ENCODE peak calls at places on chromosomes 5 and 9, in ten cellular contexts. V is DND-41; K is astrocyte of the cerebellum; Q is fibroblast of mammary gland; T is HepG2; S is kidney; E is CD8-positive, alpha-beta memory T cell; O is tibial artery; G is aorta; C is GM23248. H is an unnamed sample.

GRCh38 chr5:32098806-32099435 is 75.2 kb downstream of the GOLPH3 start:
- DNase-seq in V (no peak), K (no peak), Q (no peak), T (no peak), S (no peak), E (no peak), O (no peak), G (no peak), C (no peak), H (no peak)

GRCh38 chr9:114470581-114470980 is 34.7 kb downstream of the WHRN start:
- DNase-seq in V (no peak), K (no peak), Q (no peak), T (no peak), S (no peak), E (no peak), O (no peak), G (no peak), C (no peak), H (no peak)

GRCh38 chr5:173313311-173313710 is 14.9 kb downstream of the STC2 start:
- DNase-seq in V (no peak), K (no peak), Q (no peak), T (no peak), S (no peak), E (no peak), O (no peak), G (no peak), C (no peak), H (no peak)

GRCh38 chr9:89640391-89640790 is 35.6 kb downstream of the GADD45G start:
- DNase-seq in V (no peak), K (no peak), Q (no peak), T (no peak), S (peak; percentile 41), E (no peak), O (no peak), G (no peak), C (no peak), H (no peak)

GRCh38 chr9:20112367-20112766 is 323.5 kb upstream of the SLC24A2 start:
- DNase-seq in V (no peak), K (no peak), Q (no peak), T (no peak), S (no peak), E (no peak), O (no peak), G (no peak), C (no peak), H (no peak)

GRCh38 chr9:123997665-123998277 is 13.8 kb upstream of the LHX2 start:
- DNase-seq in V (no peak), K (no peak), Q (peak; percentile 16), T (no peak), S (peak; percentile 79), E (no peak), O (peak; percentile 51), G (peak; percentile 75), C (no peak), H (no peak)

GRCh38 chr5:148651528-148651927 is 2.8 kb downstream of the HTR4 start:
- DNase-seq in V (no peak), K (no peak), Q (no peak), T (no peak), S (no peak), E (no peak), O (no peak), G (no peak), C (no peak), H (no peak)

GRCh38 chr5:62681117-62681850 is 102.7 kb downstream of the LRRC70 start:
- DNase-seq in V (no peak), K (no peak), Q (no peak), T (peak; percentile 7), S (no peak), E (no peak), O (no peak), G (no peak), C (no peak), H (no peak)

GRCh38 chr9:114905160-114905940 is 25.0 kb downstream of the TNFSF8 start:
- DNase-seq in V (no peak), K (no peak), Q (no peak), T (no peak), S (no peak), E (no peak), O (no peak), G (no peak), C (no peak), H (no peak)

GRCh38 chr5:119032653-119033052 is 38.2 kb upstream of the DMXL1 start:
- DNase-seq in V (no peak), K (no peak), Q (no peak), T (no peak), S (no peak), E (no peak), O (no peak), G (no peak), C (no peak), H (no peak)

GRCh38 chr9:34664281-34665108 is 2.0 kb upstream of the CCL27 start:
- DNase-seq in V (peak; percentile 50), K (peak; percentile 39), Q (peak; percentile 81), T (peak; percentile 67), S (peak; percentile 91), E (peak; percentile 68), O (peak; percentile 90), G (peak; percentile 93), C (peak; percentile 90), H (peak; percentile 28)

GRCh38 chr5:172485511-172486202 is 31.3 kb upstream of the SH3PXD2B start:
- DNase-seq in V (no peak), K (no peak), Q (no peak), T (no peak), S (no peak), E (no peak), O (no peak), G (peak; percentile 2), C (no peak), H (no peak)

GRCh38 chr5:1127991-1128785 is 16.3 kb upstream of the SLC12A7 start:
- DNase-seq in V (no peak), K (no peak), Q (no peak), T (no peak), S (peak; percentile 65), E (no peak), O (no peak), G (no peak), C (peak; percentile 49), H (no peak)
- H3K4me3 ChIP-seq in V (no peak overlapping the region), K (no peak overlapping the region), Q (no peak overlapping the region), T (no peak overlapping the region), S (no peak overlapping the region), E (no peak overlapping the region), O (no peak overlapping the region), G (no peak overlapping the region), C (no peak overlapping the region), H (no peak overlapping the region)

GRCh38 chr9:38337706-38338264 is 54.7 kb upstream of the ALDH1B1 start:
- DNase-seq in V (no peak), K (no peak), Q (no peak), T (no peak), S (no peak), E (no peak), O (no peak), G (no peak), C (no peak), H (no peak)

GRCh38 chr9:38339087-38339486 is 53.4 kb upstream of the ALDH1B1 start:
- DNase-seq in V (no peak), K (peak; percentile 65), Q (peak; percentile 93), T (no peak), S (no peak), E (no peak), O (no peak), G (no peak), C (peak; percentile 82), H (no peak)

GRCh38 chr9:38338359-38339014 is 54.0 kb upstream of the ALDH1B1 start:
- DNase-seq in V (no peak), K (no peak), Q (no peak), T (no peak), S (no peak), E (no peak), O (no peak), G (no peak), C (no peak), H (no peak)

GRCh38 chr9:38337095-38337494 is 55.4 kb upstream of the ALDH1B1 start:
- DNase-seq in V (no peak), K (no peak), Q (no peak), T (no peak), S (no peak), E (no peak), O (no peak), G (no peak), C (no peak), H (no peak)

DNA sequence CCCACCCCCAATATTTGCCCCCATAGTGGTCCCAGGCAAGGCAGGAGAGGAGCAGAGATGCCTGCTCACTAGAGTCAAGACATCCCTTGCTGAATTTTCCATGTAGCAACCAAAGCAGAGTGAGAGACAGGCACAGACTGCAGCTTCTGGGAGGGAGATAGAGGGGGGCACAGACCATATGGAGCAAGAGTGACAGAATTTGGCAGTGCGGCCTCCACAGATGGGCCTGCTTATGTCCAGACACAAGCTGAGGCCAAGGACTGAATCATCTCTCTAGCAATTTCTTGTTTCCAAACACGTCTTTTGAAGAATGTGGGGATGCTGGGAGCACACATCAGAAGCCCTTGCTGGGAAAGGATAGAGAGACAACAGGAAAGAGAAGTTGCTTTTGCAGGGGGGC is 53.0 kb upstream of the ALDH1B1 start:
- DNase-seq in V (no peak), K (peak; percentile 36), Q (peak; percentile 89), T (no peak), S (no peak), E (no peak), O (no peak), G (no peak), C (peak; percentile 82), H (no peak)
- H3K4me3 ChIP-seq in V (no peak overlapping the region), K (no peak overlapping the region), Q (no peak overlapping the region), T (no peak overlapping the region), S (no peak overlapping the region), E (no peak overlapping the region), O (no peak overlapping the region), G (no peak overlapping the region), C (peak overlapping the region; percentile 10), H (no peak overlapping the region)

DNA sequence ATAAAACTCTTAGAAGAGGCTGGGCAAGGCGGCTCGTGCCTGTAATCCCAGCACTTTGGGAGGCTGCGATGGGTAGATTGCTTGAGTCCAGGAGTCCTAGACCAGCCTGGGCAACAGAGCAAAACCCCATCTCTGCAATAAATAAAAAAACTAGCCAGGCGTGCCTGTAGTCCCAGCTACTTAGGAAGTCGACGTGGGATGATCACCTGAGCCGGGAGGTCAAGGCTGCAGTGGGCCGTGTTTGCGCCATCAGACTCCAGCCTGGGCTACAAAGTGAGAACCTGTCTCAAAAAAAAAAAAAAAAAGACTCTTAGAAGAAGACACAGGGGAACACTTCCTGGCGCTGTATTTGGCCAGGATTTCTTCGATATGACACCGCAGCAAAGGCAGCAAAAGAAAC is 23.7 kb upstream of the NRARP start:
- DNase-seq in V (no peak), K (no peak), Q (no peak), T (no peak), S (no peak), E (no peak), O (no peak), G (no peak), C (no peak), H (no peak)
- H3K4me3 ChIP-seq in V (no peak overlapping the region), K (no peak overlapping the region), Q (no peak overlapping the region), T (no peak overlapping the region), S (no peak overlapping the region), E (no peak overlapping the region), O (no peak overlapping the region), G (no peak overlapping the region), C (no peak overlapping the region), H (no peak overlapping the region)

GRCh38 chr5:7801898-7802614 is 48.9 kb downstream of the CFAP90 start:
- DNase-seq in V (no peak), K (no peak), Q (no peak), T (no peak), S (no peak), E (no peak), O (no peak), G (no peak), C (peak; percentile 6), H (no peak)

GRCh38 chr5:7805379-7805778 is 45.6 kb downstream of the CFAP90 start:
- DNase-seq in V (no peak), K (no peak), Q (no peak), T (peak; percentile 9), S (no peak), E (no peak), O (no peak), G (no peak), C (peak; percentile 14), H (no peak)

GRCh38 chr5:7802855-7803254 is 48.1 kb downstream of the CFAP90 start:
- DNase-seq in V (no peak), K (no peak), Q (peak; percentile 35), T (no peak), S (no peak), E (no peak), O (no peak), G (no peak), C (peak; percentile 49), H (no peak)
- H3K4me3 ChIP-seq in V (no peak overlapping the region), K (no peak overlapping the region), Q (no peak overlapping the region), T (no peak overlapping the region), S (no peak overlapping the region), E (no peak overlapping the region), O (no peak overlapping the region), G (no peak overlapping the region), C (no peak overlapping the region), H (no peak overlapping the region)